ENCODE peak calls at places on chromosome X, in nine cellular contexts. P is right lobe of liver; B is CD8-positive, alpha-beta memory T cell; S is H9; W is CD4-positive, CD25-positive, alpha-beta regulatory T cell; F is CD4-positive, alpha-beta T cell; N is left ventricle myocardium inferior; H is pancreas; V is tibial artery. Z is an unnamed sample.

GRCh38 chrX:119194631-119195030 is 41.5 kb upstream of the PGRMC1 start:
- DNase-seq in P (no peak), B (no peak), S (no peak), W (no peak), F (no peak), N (no peak), H (no peak), V (no peak), Z (no peak)

GRCh38 chrX:149638860-149639259 is 7.3 kb upstream of the TMEM185A start:
- DNase-seq in P (no peak), B (no peak), S (no peak), W (no peak), F (no peak), N (no peak), H (no peak), V (no peak), Z (no peak)

GRCh38 chrX:44915361-44915868 is 42.4 kb downstream of the KDM6A start:
- DNase-seq in P (no peak), B (no peak), S (no peak), W (no peak), F (no peak), N (no peak), H (no peak), V (no peak), Z (no peak)

GRCh38 chrX:102976290-102976689 is 39.2 kb downstream of the RAB40AL start:
- DNase-seq in P (no peak), B (no peak), S (no peak), W (no peak), F (no peak), N (no peak), H (no peak), V (no peak), Z (no peak)

GRCh38 chrX:42219231-42219630 is 295.9 kb upstream of the CASK start:
- DNase-seq in P (no peak), B (no peak), S (no peak), W (no peak), F (no peak), N (no peak), H (no peak), V (no peak), Z (no peak)

GRCh38 chrX:9416562-9417319 is 48.1 kb upstream of the TBL1X start:
- DNase-seq in P (no peak), B (no peak), S (no peak), W (no peak), F (no peak), N (no peak), H (no peak), V (peak), Z (no peak)

GRCh38 chrX:71282514-71283408 is 674 bp upstream of the NONO start:
- DNase-seq in P (no peak), B (no peak), S (no peak), W (no peak), F (peak), N (no peak), H (no peak), V (no peak), Z (no peak)

GRCh38 chrX:31870267-31870666 is 798.4 kb upstream of the FTHL17 start:
- DNase-seq in P (no peak), B (no peak), S (no peak), W (no peak), F (no peak), N (no peak), H (no peak), V (no peak), Z (no peak)

GRCh38 chrX:145552643-145553042 is 265.0 kb upstream of the SLITRK2 start:
- DNase-seq in P (no peak), B (no peak), S (no peak), W (no peak), F (no peak), N (no peak), H (no peak), V (no peak), Z (no peak)

GRCh38 chrX:68307767-68308166 is 125.5 kb downstream of the OPHN1 start:
- DNase-seq in P (no peak), B (no peak), S (no peak), W (no peak), F (no peak), N (no peak), H (no peak), V (no peak), Z (peak)

GRCh38 chrX:120736989-120737388 is 107.1 kb upstream of the C1GALT1C1 start:
- DNase-seq in P (no peak), B (no peak), S (no peak), W (no peak), F (no peak), N (no peak), H (no peak), V (no peak), Z (peak)

GRCh38 chrX:132031867-132032266 is 8.8 kb downstream of the STK26 start:
- DNase-seq in P (no peak), B (no peak), S (no peak), W (no peak), F (no peak), N (no peak), H (no peak), V (no peak), Z (no peak)

GRCh38 chrX:18255059-18255458 is 34.4 kb upstream of the BEND2 start:
- DNase-seq in P (no peak), B (no peak), S (no peak), W (no peak), F (no peak), N (no peak), H (no peak), V (no peak), Z (no peak)

GRCh38 chrX:138897621-138898492 is 186.3 kb upstream of the FGF13 start:
- DNase-seq in P (no peak), B (no peak), S (no peak), W (no peak), F (no peak), N (no peak), H (no peak), V (no peak), Z (no peak)

GRCh38 chrX:77493677-77494553 is 46.7 kb downstream of the FGF16 start:
- DNase-seq in P (no peak), B (no peak), S (peak), W (no peak), F (no peak), N (no peak), H (no peak), V (no peak), Z (peak)

GRCh38 chrX:124226129-124226528 is 106.3 kb upstream of the TEX13D start:
- DNase-seq in P (no peak), B (no peak), S (no peak), W (no peak), F (no peak), N (no peak), H (no peak), V (no peak), Z (peak)

GRCh38 chrX:1444896-1445480 is 7.7 kb downstream of the ASMTL start:
- DNase-seq in P (peak), B (no peak), S (peak), W (no peak), F (no peak), N (no peak), H (no peak), V (no peak), Z (no peak)

GRCh38 chrX:52933976-52934703 is 24.2 kb downstream of the FAM156A start:
- DNase-seq in P (no peak), B (no peak), S (no peak), W (no peak), F (no peak), N (no peak), H (no peak), V (no peak), Z (no peak)

GRCh38 chrX:53631156-53631555 is 55.4 kb downstream of the HUWE1 start:
- DNase-seq in P (no peak), B (no peak), S (no peak), W (no peak), F (no peak), N (no peak), H (no peak), V (no peak), Z (no peak)

GRCh38 chrX:11533211-11533651 is 132.5 kb downstream of the ARHGAP6 start:
- DNase-seq in P (no peak), B (peak), S (no peak), W (peak), F (no peak), N (no peak), H (no peak), V (no peak), Z (peak)

GRCh38 chrX:119095936-119096335 is 23.1 kb downstream of the CT47C1 start:
- DNase-seq in P (no peak), B (no peak), S (no peak), W (no peak), F (no peak), N (no peak), H (no peak), V (no peak), Z (no peak)

GRCh38 chrX:54479471-54480122 is 16.4 kb downstream of the FGD1 start:
- DNase-seq in P (no peak), B (no peak), S (peak), W (no peak), F (no peak), N (no peak), H (no peak), V (no peak), Z (no peak)

GRCh38 chrX:117985241-117985640 is 131.4 kb downstream of the KLHL13 start:
- DNase-seq in P (no peak), B (no peak), S (no peak), W (no peak), F (no peak), N (no peak), H (no peak), V (no peak), Z (no peak)

GRCh38 chrX:16671005-16671404 is 21.0 kb downstream of the S100G start:
- DNase-seq in P (no peak), B (peak), S (no peak), W (peak), F (peak), N (no peak), H (no peak), V (no peak), Z (no peak)

GRCh38 chrX:129768586-129769466 is 10.9 kb upstream of the SASH3 start:
- DNase-seq in P (no peak), B (no peak), S (no peak), W (no peak), F (no peak), N (no peak), H (no peak), V (no peak), Z (no peak)

GRCh38 chrX:129772796-129773431 is 6.8 kb upstream of the SASH3 start:
- DNase-seq in P (peak), B (no peak), S (no peak), W (no peak), F (no peak), N (peak), H (no peak), V (peak), Z (no peak)

GRCh38 chrX:129769467-129770154 is 10.1 kb upstream of the SASH3 start:
- DNase-seq in P (no peak), B (peak), S (no peak), W (peak), F (peak), N (no peak), H (no peak), V (no peak), Z (no peak)

GRCh38 chrX:129773649-129774458 is 5.9 kb upstream of the SASH3 start:
- DNase-seq in P (no peak), B (no peak), S (no peak), W (no peak), F (no peak), N (no peak), H (no peak), V (no peak), Z (no peak)

GRCh38 chrX:129771266-129771995 is 8.3 kb upstream of the SASH3 start:
- DNase-seq in P (no peak), B (peak), S (no peak), W (peak), F (no peak), N (no peak), H (no peak), V (no peak), Z (no peak)
- H3K27ac ChIP-seq in P (no peak), B (no peak), S (no peak), W (peak), F (peak), N (no peak), H (no peak), V (no peak), Z (no peak)

DNA sequence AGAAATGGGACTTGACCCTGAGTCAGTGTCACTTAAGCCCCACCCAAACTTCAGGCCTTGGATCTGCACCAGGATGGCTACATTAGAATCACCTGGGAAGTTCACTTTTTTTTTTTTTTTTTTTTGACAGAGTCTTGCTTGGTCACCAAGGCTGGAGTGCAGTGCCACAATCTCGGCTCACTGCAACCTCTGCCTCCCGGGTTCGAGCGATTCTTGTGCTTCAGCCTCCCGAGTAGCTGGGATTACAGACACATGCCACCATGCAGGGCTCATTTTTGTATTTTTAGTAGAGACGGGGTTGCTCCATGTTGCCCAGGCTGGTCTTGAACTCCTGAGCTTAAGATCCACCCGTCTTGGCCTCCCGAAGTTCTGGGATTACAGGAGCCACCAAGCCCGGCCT is 3.0 kb downstream of the NCBP2L start:
- DNase-seq in P (no peak), B (no peak), S (no peak), W (no peak), F (no peak), N (no peak), H (no peak), V (no peak), Z (no peak)
- H3K27ac ChIP-seq in P (no peak), B (no peak), S (no peak), W (no peak), F (no peak), N (no peak), H (no peak), V (no peak), Z (no peak)

DNA sequence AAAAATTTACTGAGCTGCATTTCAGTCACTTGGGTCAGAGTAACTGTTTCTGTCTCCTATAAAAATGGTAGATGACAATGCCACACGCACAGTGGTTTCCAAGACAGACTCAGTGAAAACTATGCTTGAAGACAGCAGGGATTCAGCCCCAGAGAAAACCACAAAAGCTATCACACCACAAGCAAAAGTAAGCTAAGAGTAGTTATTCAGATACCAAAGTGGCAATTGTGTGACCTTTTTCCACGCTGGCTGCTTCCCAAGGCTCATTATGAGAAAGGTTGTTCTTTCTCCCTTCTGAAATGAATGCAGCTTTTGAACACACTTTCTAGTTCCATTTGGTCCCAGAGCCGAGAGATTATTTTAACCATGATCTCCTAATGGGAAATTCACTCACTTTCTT is 46.4 kb upstream of the GPM6B start:
- DNase-seq in P (no peak), B (no peak), S (no peak), W (no peak), F (no peak), N (no peak), H (no peak), V (no peak), Z (no peak)
- H3K27ac ChIP-seq in P (no peak), B (no peak), S (no peak), W (no peak), F (no peak), N (no peak), H (no peak), V (no peak), Z (no peak)

GRCh38 chrX:79174949-79175644 is 30.6 kb downstream of the GPR174 start:
- DNase-seq in P (no peak), B (no peak), S (no peak), W (no peak), F (no peak), N (no peak), H (no peak), V (no peak), Z (no peak)
- H3K27ac ChIP-seq in P (no peak), B (no peak), S (no peak), W (peak), F (no peak), N (no peak), H (no peak), V (no peak), Z (no peak)

GRCh38 chrX:47235691-47236103 is 2.9 kb downstream of the USP11 start:
- DNase-seq in P (no peak), B (no peak), S (no peak), W (no peak), F (no peak), N (no peak), H (no peak), V (no peak), Z (no peak)
- H3K27ac ChIP-seq in P (no peak), B (no peak), S (no peak), W (peak), F (no peak), N (peak), H (no peak), V (peak), Z (no peak)

GRCh38 chrX:154431321-154431720 is 2.8 kb downstream of the ATP6AP1 start:
- DNase-seq in P (no peak), B (no peak), S (no peak), W (no peak), F (no peak), N (peak), H (no peak), V (peak), Z (no peak)
- H3K27ac ChIP-seq in P (no peak), B (no peak), S (no peak), W (no peak), F (no peak), N (peak), H (no peak), V (no peak), Z (no peak)

DNA sequence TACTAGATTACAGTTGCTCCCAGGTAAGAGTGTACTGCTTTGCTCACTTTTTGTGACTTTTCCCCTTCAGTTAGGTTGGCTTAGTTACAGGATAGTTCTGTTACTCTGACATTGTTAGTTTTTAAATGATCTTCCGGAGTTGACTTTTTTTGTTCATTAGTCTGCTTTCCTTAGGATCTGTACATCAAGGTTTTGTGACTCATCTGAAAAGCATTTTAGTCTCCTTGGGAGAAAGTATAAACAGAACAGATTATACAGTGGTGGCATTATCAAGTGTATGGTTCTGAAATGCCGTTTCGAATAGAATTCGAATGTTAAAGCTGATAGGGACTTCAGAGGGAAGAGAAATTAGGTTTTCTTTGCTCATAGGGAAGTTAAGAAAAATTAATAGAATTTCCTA is 63.3 kb downstream of the USP9X start:
- DNase-seq in P (no peak), B (no peak), S (no peak), W (no peak), F (no peak), N (no peak), H (no peak), V (no peak), Z (no peak)
- H3K27ac ChIP-seq in P (no peak), B (no peak), S (no peak), W (no peak), F (no peak), N (no peak), H (no peak), V (no peak), Z (no peak)

GRCh38 chrX:40102393-40103381 is 4.9 kb upstream of the BCOR start:
- DNase-seq in P (no peak), B (no peak), S (peak), W (no peak), F (no peak), N (no peak), H (no peak), V (no peak), Z (no peak)

GRCh38 chrX:40099046-40099968 is 1.5 kb upstream of the BCOR start:
- DNase-seq in P (peak), B (peak), S (peak), W (peak), F (no peak), N (peak), H (peak), V (no peak), Z (no peak)

GRCh38 chrX:40100141-40100536 is 2.4 kb upstream of the BCOR start:
- DNase-seq in P (no peak), B (no peak), S (no peak), W (no peak), F (no peak), N (peak), H (no peak), V (no peak), Z (no peak)

GRCh38 chrX:40101430-40101802 is 3.7 kb upstream of the BCOR start:
- DNase-seq in P (no peak), B (no peak), S (peak), W (no peak), F (no peak), N (no peak), H (no peak), V (no peak), Z (no peak)

GRCh38 chrX:40100537-40101429 is 3.0 kb upstream of the BCOR start:
- DNase-seq in P (no peak), B (no peak), S (peak), W (no peak), F (no peak), N (no peak), H (no peak), V (no peak), Z (no peak)
- H3K27ac ChIP-seq in P (no peak), B (peak), S (no peak), W (no peak), F (no peak), N (peak), H (no peak), V (peak), Z (peak)

DNA sequence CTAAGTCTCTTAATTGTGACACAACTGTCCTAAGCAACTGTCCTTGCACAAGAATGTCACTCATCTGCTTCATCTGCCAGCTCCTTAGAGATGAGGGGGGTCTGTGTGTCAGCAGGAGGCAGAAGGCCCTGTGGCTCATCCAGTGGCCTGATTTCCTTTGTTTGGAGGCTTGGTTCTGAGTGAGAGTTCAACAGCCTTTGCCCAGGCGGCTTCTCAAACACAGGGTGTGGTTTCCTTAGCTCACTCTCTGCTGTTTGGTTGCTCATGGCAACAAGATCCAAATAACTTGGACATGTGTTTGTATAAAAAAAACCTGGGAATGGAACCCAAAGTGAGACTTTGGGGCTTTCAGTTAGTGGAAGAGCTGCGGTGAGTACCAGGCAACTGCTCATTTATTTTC is 46.6 kb downstream of the MAP7D3 start:
- DNase-seq in P (no peak), B (no peak), S (peak), W (no peak), F (peak), N (no peak), H (no peak), V (no peak), Z (no peak)
- H3K27ac ChIP-seq in P (no peak), B (peak), S (no peak), W (no peak), F (no peak), N (peak), H (no peak), V (peak), Z (no peak)

GRCh38 chrX:115624916-115625315 is 63.9 kb downstream of the PLS3 start:
- DNase-seq in P (no peak), B (no peak), S (no peak), W (no peak), F (no peak), N (no peak), H (no peak), V (no peak), Z (no peak)
- H3K27ac ChIP-seq in P (no peak), B (no peak), S (no peak), W (no peak), F (no peak), N (peak), H (no peak), V (peak), Z (peak)

Z was measured in epithelial cell of prostate.